ENCODE peak calls at places on chromosome 10, in five cellular contexts. B is HCT116, O is K562, D is upper lobe of left lung, A is A549. L is an unnamed sample.

GRCh38 chr10:78851652-78852051 is 217.1 kb upstream of the ZMIZ1 start:
- DNase-seq in B (no peak), O (no peak), D (no peak), A (no peak), L (no peak)

GRCh38 chr10:73044378-73045285 is 52.0 kb downstream of the P4HA1 start:
- DNase-seq in O (no peak), B (no peak), A (peak; percentile 64), D (no peak), L (peak; percentile 9)

GRCh38 chr10:86343761-86344160 is 22.8 kb downstream of the GRID1 start:
- DNase-seq in B (no peak), A (no peak), D (no peak), O (no peak), L (no peak)

GRCh38 chr10:30782543-30783461 is 153.2 kb upstream of the LYZL2 start:
- DNase-seq in B (no peak), O (no peak), D (no peak), A (no peak), L (no peak)

GRCh38 chr10:72096115-72097000 is 8.0 kb upstream of the SPOCK2 start:
- DNase-seq in B (no peak), O (peak; percentile 39), A (peak; percentile 60), D (no peak), L (no peak)

GRCh38 chr10:1173091-1173490 is 116.9 kb downstream of the WDR37 start:
- DNase-seq in D (peak; percentile 74), B (no peak), A (no peak), O (no peak), L (no peak)

GRCh38 chr10:79348640-79348988 is 1.3 kb downstream of the PPIF start:
- DNase-seq in B (no peak), A (no peak), O (peak; percentile 55), D (no peak), L (no peak)

GRCh38 chr10:58590152-58590551 is 77.5 kb downstream of the BICC1 start:
- DNase-seq in B (no peak), A (peak; percentile 84), O (no peak), D (no peak), L (peak; percentile 42)

GRCh38 chr10:5508786-5509185 is 9.4 kb upstream of the CALML5 start:
- DNase-seq in B (no peak), D (no peak), O (no peak), A (no peak), L (no peak)

GRCh38 chr10:2772791-2773644 is 294.3 kb upstream of the PFKP start:
- DNase-seq in B (no peak), O (no peak), A (no peak), D (peak; percentile 71), L (no peak)

GRCh38 chr10:84329094-84329611 is 764 bp downstream of the CCSER2 start:
- DNase-seq in B (no peak), A (peak; percentile 47), O (peak; percentile 74), D (no peak), L (no peak)

GRCh38 chr10:90289037-90289436 is 568.8 kb downstream of the HTR7 start:
- DNase-seq in O (no peak), B (no peak), D (no peak), A (no peak), L (no peak)

GRCh38 chr10:87608756-87609155 is 50.9 kb upstream of the PAPSS2 start:
- DNase-seq in D (no peak), B (no peak), A (no peak), O (no peak), L (no peak)

GRCh38 chr10:86662186-86663045 is 5.9 kb upstream of the LDB3 start:
- DNase-seq in O (no peak), B (no peak), A (no peak), D (peak; percentile 48), L (no peak)

GRCh38 chr10:71234970-71235681 is 22.8 kb downstream of the UNC5B start:
- DNase-seq in O (peak; percentile 55), A (no peak), D (peak; percentile 82), B (no peak), L (no peak)

GRCh38 chr10:69045441-69046300 is 42.2 kb upstream of the SRGN start:
- DNase-seq in A (no peak), D (no peak), B (no peak), O (no peak), L (no peak)

GRCh38 chr10:123496336-123496735 is 169.8 kb upstream of the GPR26 start:
- DNase-seq in A (no peak), B (no peak), D (no peak), O (no peak), L (no peak)

GRCh38 chr10:88702848-88703597 is 3.0 kb upstream of the LIPK start:
- DNase-seq in A (peak; percentile 90), O (peak; percentile 1), D (no peak), B (peak; percentile 89), L (no peak)
- TF ChIP-seq POLR2A in A (no peak), O (no peak), D (no peak), B (no peak), L (no peak)

GRCh38 chr10:119595134-119595714 is 1.5 kb downstream of the TIAL1 start:
- DNase-seq in D (no peak), B (no peak), O (peak; percentile 24), A (peak; percentile 26), L (no peak)

GRCh38 chr10:119598397-119598796 is 1.6 kb upstream of the TIAL1 start:
- DNase-seq in A (no peak), O (no peak), B (no peak), D (no peak), L (no peak)

GRCh38 chr10:119596537-119597404 is at the start of gene TIAL1:
- DNase-seq in A (peak; percentile 100), D (peak; percentile 97), O (peak; percentile 97), B (peak; percentile 100), L (peak; percentile 86)

GRCh38 chr10:119597405-119598186 is 832 bp upstream of the TIAL1 start:
- DNase-seq in O (no peak), B (no peak), A (no peak), D (no peak), L (no peak)

GRCh38 chr10:119595715-119596515 is 849 bp downstream of the TIAL1 start:
- DNase-seq in D (peak; percentile 87), O (peak; percentile 47), B (no peak), A (peak; percentile 25), L (no peak)
- TF ChIP-seq POLR2A in D (no peak), O (no peak), B (no peak), A (peak; percentile 31), L (peak; percentile 49)

DNA sequence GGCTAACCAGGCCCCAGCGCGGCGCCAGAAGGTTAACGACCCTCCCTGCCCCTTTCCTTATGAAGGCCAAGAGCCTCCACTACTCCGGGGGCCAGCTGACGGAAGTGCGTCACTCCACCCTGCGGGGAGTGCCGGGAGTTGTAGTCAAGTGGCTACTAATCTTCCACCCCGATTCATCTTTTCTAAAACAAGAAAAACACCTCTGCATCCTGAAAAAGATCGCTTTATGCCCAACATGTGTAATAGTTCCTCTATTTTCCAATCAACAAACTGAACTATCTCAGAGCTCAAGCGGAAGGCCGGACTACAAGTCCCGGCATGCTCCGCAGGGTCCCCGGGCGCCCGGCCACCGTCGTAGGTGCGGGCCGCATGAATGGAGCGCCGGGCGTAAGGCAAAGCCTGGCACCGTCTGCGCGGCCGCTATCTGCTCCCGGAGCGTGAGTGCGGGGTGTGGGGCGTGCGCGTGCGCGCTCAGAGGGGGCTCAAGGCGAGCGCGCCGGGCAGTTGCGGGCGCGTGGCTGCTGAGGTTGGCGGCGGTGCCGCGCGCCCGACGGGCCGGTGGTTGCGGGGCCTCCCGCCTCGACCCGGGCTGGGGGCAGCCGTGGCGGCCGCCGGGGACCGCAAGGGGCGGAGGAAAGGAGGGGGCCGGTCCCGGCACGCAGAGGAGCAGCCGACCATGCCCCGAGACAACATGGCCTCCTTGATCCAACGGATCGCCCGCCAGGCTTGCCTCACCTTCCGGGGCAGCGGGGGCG is at the start of gene ADO:
- DNase-seq in O (peak; percentile 89), B (peak; percentile 70), D (peak; percentile 96), A (peak; percentile 91), L (peak; percentile 92)
- TF ChIP-seq POLR2A in O (peak; percentile 83), B (peak; percentile 25), D (no peak), A (peak; percentile 83), L (peak; percentile 75)

GRCh38 chr10:104337527-104337984 is 709 bp downstream of the ITPRIP start:
- DNase-seq in D (no peak), B (no peak), A (peak; percentile 47), O (peak; percentile 52), L (no peak)

GRCh38 chr10:104336829-104337526 is 1.3 kb downstream of the ITPRIP start:
- DNase-seq in A (no peak), D (no peak), B (no peak), O (no peak), L (no peak)

GRCh38 chr10:104339469-104340098 is 1.3 kb upstream of the ITPRIP start:
- DNase-seq in B (no peak), D (no peak), O (peak; percentile 66), A (peak; percentile 42), L (no peak)

GRCh38 chr10:104340099-104340594 is 1.9 kb upstream of the ITPRIP start:
- DNase-seq in O (peak; percentile 91), D (no peak), A (no peak), B (no peak), L (no peak)

GRCh38 chr10:104337985-104338735 is at the start of gene ITPRIP:
- DNase-seq in B (peak; percentile 69), O (peak; percentile 77), A (peak; percentile 78), D (peak; percentile 92), L (peak; percentile 60)
- TF ChIP-seq POLR2A in B (peak; percentile 87), O (peak; percentile 75), A (peak; percentile 58), D (no peak), L (peak; percentile 81)

GRCh38 chr10:60733189-60733815 is 45.0 kb upstream of the CDK1 start:
- DNase-seq in O (no peak), B (peak; percentile 39), D (peak; percentile 93), A (peak; percentile 45), L (no peak)
- TF ChIP-seq POLR2A in O (no peak), B (no peak), D (no peak), A (no peak), L (no peak)

DNA sequence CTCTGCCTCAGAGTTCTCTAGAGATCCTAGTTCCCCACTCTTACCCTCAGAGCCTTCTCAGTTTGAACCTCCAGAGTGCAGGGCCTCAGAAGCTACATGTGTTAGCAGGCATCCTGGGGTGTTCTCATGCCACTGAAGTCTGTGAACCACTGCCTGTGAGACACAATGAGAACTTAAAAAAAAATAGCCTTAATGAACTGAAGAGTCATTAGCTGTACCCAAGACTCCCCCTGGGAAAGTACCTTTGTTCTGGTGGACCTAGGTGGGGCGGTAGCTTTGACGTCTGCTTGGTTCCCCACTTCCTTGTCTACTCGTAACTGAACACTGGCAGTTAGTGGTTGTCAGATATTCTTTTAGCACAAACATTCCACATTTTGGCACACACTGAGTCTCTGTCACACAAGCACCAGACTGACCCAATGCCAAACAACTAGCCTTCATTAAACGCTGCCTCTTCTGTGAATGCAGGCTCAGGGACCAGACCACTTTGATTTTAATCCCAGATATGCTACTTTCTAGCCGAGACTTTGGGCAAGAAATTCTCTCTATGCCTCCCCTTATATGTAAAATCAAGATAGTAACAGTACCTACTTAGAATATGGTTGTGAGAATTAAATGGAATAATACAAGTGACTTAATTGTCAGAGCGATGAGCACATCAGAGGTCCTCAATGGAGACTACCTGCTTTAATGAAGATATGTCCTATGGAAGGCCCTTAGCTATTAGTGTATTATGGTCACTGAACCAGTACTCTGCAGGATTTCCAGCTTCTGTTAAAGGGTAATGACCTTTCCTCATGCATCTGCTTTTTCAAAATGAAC is 75.3 kb upstream of the CC2D2B start:
- DNase-seq in O (no peak), A (no peak), B (no peak), D (no peak), L (no peak)
- TF ChIP-seq POLR2A in O (no peak), A (no peak), B (no peak), D (no peak), L (no peak)

L was measured in H54.